ENCODE peak calls at places on chromosomes 16 and 17, in ten cellular contexts. S is B cell; T is mesenchymal stem cell; Q is GM03348; C is substantia nigra; B is epithelial cell of prostate; J is cerebellar cortex; E is A549; X is CD4-positive, alpha-beta memory T cell; P is LoVo. G is an unnamed sample.

GRCh38 chr16:3004781-3005284 is 7.9 kb upstream of the CLDN9 start:
- DNase-seq in S (no peak), T (no peak), Q (no peak), C (no peak), B (no peak), J (peak), E (peak), X (no peak), P (peak), G (no peak)

GRCh38 chr17:76793775-76794174 is 55.9 kb downstream of the MFSD11 start:
- DNase-seq in S (no peak), T (peak), Q (peak), C (no peak), B (no peak), J (peak), E (peak), X (no peak), P (peak), G (no peak)

GRCh38 chr16:28186752-28187151 is 25.0 kb downstream of the XPO6 start:
- DNase-seq in S (no peak), T (peak), Q (no peak), C (no peak), B (no peak), J (no peak), E (no peak), X (no peak), P (no peak), G (no peak)

GRCh38 chr17:66625321-66625767 is 209.6 kb upstream of the CACNG5 start:
- DNase-seq in S (no peak), T (peak), Q (peak), C (no peak), B (no peak), J (peak), E (peak), X (no peak), P (peak), G (no peak)

GRCh38 chr16:46986438-46986837 is 13.0 kb upstream of the DNAJA2 start:
- DNase-seq in S (no peak), T (no peak), Q (no peak), C (no peak), B (no peak), J (no peak), E (no peak), X (no peak), P (no peak), G (no peak)

GRCh38 chr16:54135361-54136275 is 151.0 kb downstream of the IRX3 start:
- DNase-seq in S (no peak), T (peak), Q (peak), C (no peak), B (no peak), J (no peak), E (no peak), X (no peak), P (no peak), G (no peak)

GRCh38 chr17:20852541-20853370 is 190.1 kb downstream of the USP22 start:
- DNase-seq in S (peak), T (peak), Q (no peak), C (peak), B (no peak), J (peak), E (no peak), X (peak), P (no peak), G (no peak)

GRCh38 chr16:30996324-30996999 is 11.5 kb downstream of the HSD3B7 start:
- DNase-seq in S (no peak), T (peak), Q (peak), C (no peak), B (no peak), J (no peak), E (peak), X (no peak), P (peak), G (no peak)

GRCh38 chr16:67530013-67530939 is 1.6 kb downstream of the RIPOR1 start:
- DNase-seq in S (peak), T (peak), Q (peak), C (peak), B (no peak), J (no peak), E (no peak), X (no peak), P (peak), G (no peak)

GRCh38 chr16:4214215-4214621 is 27.7 kb downstream of the SRL start:
- DNase-seq in S (peak), T (peak), Q (peak), C (no peak), B (peak), J (no peak), E (peak), X (no peak), P (peak), G (no peak)

GRCh38 chr17:64133546-64134215 is 3.7 kb upstream of the ERN1 start:
- DNase-seq in S (no peak), T (peak), Q (peak), C (no peak), B (no peak), J (peak), E (peak), X (peak), P (peak), G (no peak)

GRCh38 chr16:81686391-81687182 is 92.5 kb upstream of the PLCG2 start:
- DNase-seq in S (no peak), T (no peak), Q (no peak), C (no peak), B (no peak), J (no peak), E (no peak), X (no peak), P (no peak), G (no peak)

GRCh38 chr16:56708821-56709685 is 20.9 kb upstream of the NUP93 start:
- DNase-seq in S (no peak), T (no peak), Q (no peak), C (no peak), B (no peak), J (no peak), E (no peak), X (no peak), P (no peak), G (no peak)

GRCh38 chr16:63568184-63568583 is 1531.9 kb upstream of the CDH8 start:
- DNase-seq in S (no peak), T (no peak), Q (no peak), C (no peak), B (no peak), J (no peak), E (no peak), X (no peak), P (no peak), G (no peak)

GRCh38 chr17:50101346-50102163 is 6.4 kb downstream of the PDK2 start:
- DNase-seq in S (no peak), T (peak), Q (no peak), C (no peak), B (no peak), J (no peak), E (no peak), X (no peak), P (no peak), G (no peak)

GRCh38 chr17:4204190-4204589 is 59.6 kb downstream of the ANKFY1 start:
- DNase-seq in S (no peak), T (no peak), Q (peak), C (no peak), B (no peak), J (no peak), E (no peak), X (no peak), P (no peak), G (no peak)

GRCh38 chr17:78414178-78415162 is 36.0 kb downstream of the PGS1 start:
- DNase-seq in S (no peak), T (no peak), Q (no peak), C (no peak), B (no peak), J (no peak), E (no peak), X (peak), P (no peak), G (no peak)

GRCh38 chr17:78116411-78116810 is 12.1 kb downstream of the TMC6 start:
- DNase-seq in S (no peak), T (no peak), Q (no peak), C (no peak), B (no peak), J (no peak), E (no peak), X (no peak), P (no peak), G (no peak)

GRCh38 chr16:15925631-15926030 is 23.8 kb upstream of the ABCC1 start:
- DNase-seq in S (no peak), T (no peak), Q (no peak), C (no peak), B (no peak), J (no peak), E (no peak), X (no peak), P (no peak), G (no peak)

GRCh38 chr16:27920391-27920891 is 143.1 kb downstream of the GSG1L start:
- DNase-seq in S (no peak), T (no peak), Q (no peak), C (no peak), B (peak), J (peak), E (peak), X (no peak), P (no peak), G (no peak)

GRCh38 chr16:3800477-3801270 is 79.8 kb downstream of the CREBBP start:
- DNase-seq in S (no peak), T (no peak), Q (no peak), C (no peak), B (no peak), J (no peak), E (no peak), X (no peak), P (no peak), G (no peak)

GRCh38 chr17:63998050-63998720 is at the start of gene PRR29:
- DNase-seq in S (peak), T (peak), Q (peak), C (no peak), B (no peak), J (peak), E (peak), X (peak), P (peak), G (peak)

GRCh38 chr17:14381606-14382005 is 80.7 kb downstream of the HS3ST3B1 start:
- DNase-seq in S (no peak), T (no peak), Q (no peak), C (no peak), B (no peak), J (no peak), E (no peak), X (no peak), P (no peak), G (no peak)

GRCh38 chr17:10620823-10621222 is 36.3 kb downstream of the MYH3 start:
- DNase-seq in S (no peak), T (no peak), Q (no peak), C (no peak), B (peak), J (no peak), E (no peak), X (no peak), P (no peak), G (no peak)

GRCh38 chr17:58096892-58097291 is 13.7 kb downstream of the DYNLL2 start:
- DNase-seq in S (no peak), T (no peak), Q (no peak), C (no peak), B (no peak), J (no peak), E (no peak), X (no peak), P (no peak), G (no peak)

GRCh38 chr17:78257810-78258322 is 26.4 kb downstream of the TMEM235 start:
- DNase-seq in S (peak), T (peak), Q (no peak), C (no peak), B (no peak), J (no peak), E (no peak), X (no peak), P (no peak), G (no peak)

GRCh38 chr16:30728904-30729672 is 19.1 kb upstream of the PHKG2 start:
- DNase-seq in S (no peak), T (no peak), Q (no peak), C (no peak), B (no peak), J (no peak), E (no peak), X (no peak), P (no peak), G (no peak)

GRCh38 chr17:60864674-60865080 is 187.0 kb downstream of the BCAS3 start:
- DNase-seq in S (no peak), T (no peak), Q (no peak), C (no peak), B (no peak), J (no peak), E (no peak), X (no peak), P (no peak), G (no peak)

GRCh38 chr17:83103200-83103937 is 24.0 kb downstream of the METRNL start:
- DNase-seq in S (no peak), T (no peak), Q (peak), C (no peak), B (no peak), J (no peak), E (peak), X (no peak), P (peak), G (no peak)

GRCh38 chr17:75340636-75341035 is 51.4 kb upstream of the SLC25A19 start:
- DNase-seq in S (no peak), T (no peak), Q (peak), C (no peak), B (no peak), J (peak), E (no peak), X (no peak), P (no peak), G (no peak)

GRCh38 chr17:77637807-77638182 is 320.7 kb upstream of the TNRC6C start:
- DNase-seq in S (no peak), T (no peak), Q (no peak), C (no peak), B (no peak), J (no peak), E (no peak), X (no peak), P (no peak), G (no peak)

GRCh38 chr17:74786411-74787097 is 10.4 kb upstream of the NAT9 start:
- DNase-seq in S (no peak), T (no peak), Q (no peak), C (no peak), B (no peak), J (no peak), E (no peak), X (no peak), P (no peak), G (no peak)

GRCh38 chr16:31201511-31202401 is 804 bp downstream of the PYCARD start:
- DNase-seq in S (peak), T (peak), Q (peak), C (no peak), B (no peak), J (peak), E (no peak), X (peak), P (no peak), G (no peak)

G was measured in dorsolateral prefrontal cortex.